ENCODE peak calls at places on chromosomes 5 and 9, in eight cellular contexts. L is esophagus squamous epithelium; T is OCI-LY7; W is tibial nerve; A is cardiac muscle cell; I is neural progenitor cell; M is CD8-positive, alpha-beta memory T cell; H is mesenchymal stem cell. J is an unnamed sample. For H3K9me3, the result is how much of the 10 kb centered on the place peaks cover.

GRCh38 chr9:7234144-7234543 is 476.4 kb downstream of the KDM4C start:
- DNase-seq in I (peak), W (no peak), T (peak), L (no peak), M (no peak), A (peak), H (peak), J (no peak)

GRCh38 chr9:2838356-2838983 is 5.4 kb downstream of the PUM3 start:
- DNase-seq in W (no peak), L (no peak), A (peak), T (no peak), H (peak), I (no peak), M (no peak), J (no peak)

GRCh38 chr9:111952559-111952958 is 55.9 kb downstream of the UGCG start:
- DNase-seq in L (no peak), H (peak), A (peak), M (no peak), I (no peak), T (no peak), W (no peak), J (no peak)

GRCh38 chr9:32378496-32378895 is 5.9 kb upstream of the ACO1 start:
- DNase-seq in L (no peak), H (peak), I (peak), M (peak), W (no peak), T (peak), A (peak), J (peak)

GRCh38 chr5:37103302-37103701 is 145.9 kb downstream of the CPLANE1 start:
- DNase-seq in W (no peak), A (no peak), M (no peak), L (no peak), H (no peak), I (no peak), T (no peak), J (no peak)

GRCh38 chr5:2895196-2895595 is 143.7 kb upstream of the IRX2 start:
- DNase-seq in A (no peak), W (no peak), I (no peak), T (no peak), H (no peak), M (no peak), L (no peak), J (no peak)

GRCh38 chr5:154517181-154517580 is 39.2 kb upstream of the HAND1 start:
- DNase-seq in I (no peak), W (no peak), L (no peak), M (no peak), T (no peak), H (no peak), A (no peak), J (no peak)

GRCh38 chr5:114305402-114306207 is 56.3 kb upstream of the KCNN2 start:
- DNase-seq in T (peak), A (peak), H (peak), W (no peak), I (peak), L (no peak), M (no peak), J (no peak)

GRCh38 chr5:159916841-159917761 is 819 bp downstream of the ADRA1B start:
- DNase-seq in A (no peak), M (no peak), H (no peak), T (no peak), W (no peak), I (peak), L (no peak), J (no peak)

GRCh38 chr5:97443740-97444139 is 260.7 kb upstream of the RIOK2 start:
- DNase-seq in M (no peak), A (no peak), I (no peak), L (no peak), H (no peak), W (no peak), T (no peak), J (no peak)

GRCh38 chr9:19231126-19232035 is 888 bp downstream of the DENND4C start:
- DNase-seq in M (no peak), H (peak), W (no peak), I (peak), A (no peak), L (no peak), T (peak), J (peak)

GRCh38 chr9:93126151-93126781 is 7.8 kb downstream of the NINJ1 start:
- DNase-seq in A (no peak), T (no peak), H (no peak), I (no peak), M (peak), L (no peak), W (peak), J (no peak)

GRCh38 chr5:128144491-128144890 is 60.9 kb downstream of the SLC12A2 start:
- DNase-seq in M (no peak), L (no peak), A (no peak), I (no peak), H (peak), W (no peak), T (no peak), J (no peak)

GRCh38 chr5:106940986-106941385 is 729.8 kb downstream of the EFNA5 start:
- DNase-seq in W (no peak), T (no peak), L (no peak), I (no peak), H (no peak), A (no peak), M (no peak), J (no peak)

GRCh38 chr5:66232701-66233100 is 88.6 kb downstream of the SREK1 start:
- DNase-seq in W (no peak), T (no peak), H (peak), L (no peak), M (no peak), I (no peak), A (no peak), J (no peak)

GRCh38 chr9:80873861-80874260 is 815.5 kb downstream of the TLE1 start:
- DNase-seq in M (no peak), W (no peak), T (no peak), I (no peak), A (peak), L (no peak), H (peak), J (no peak)

GRCh38 chr5:61805101-61805500 is 473.0 kb downstream of the ZSWIM6 start:
- DNase-seq in T (no peak), I (no peak), M (no peak), H (peak), L (no peak), A (peak), W (no peak), J (no peak)

GRCh38 chr5:6461793-6462650 is 13.4 kb downstream of the UBE2QL1 start:
- DNase-seq in W (no peak), T (no peak), I (no peak), H (no peak), L (no peak), A (no peak), M (no peak), J (no peak)

GRCh38 chr5:55226027-55226933 is 835 bp downstream of the MCIDAS start:
- DNase-seq in A (peak), M (peak), T (peak), H (peak), I (peak), L (no peak), W (no peak), J (no peak)

GRCh38 chr9:86351897-86352296 is 2.3 kb downstream of the TUT7 start:
- DNase-seq in T (no peak), W (no peak), I (no peak), M (no peak), H (no peak), A (no peak), L (no peak), J (no peak)

GRCh38 chr9:105176194-105176593 is 68.3 kb upstream of the SLC44A1 start:
- DNase-seq in I (no peak), L (no peak), H (no peak), M (no peak), W (no peak), T (no peak), A (no peak), J (no peak)

GRCh38 chr5:158995694-158996173 is 104.0 kb downstream of the EBF1 start:
- DNase-seq in A (no peak), T (no peak), M (no peak), L (no peak), W (no peak), H (no peak), I (no peak), J (no peak)

DNA sequence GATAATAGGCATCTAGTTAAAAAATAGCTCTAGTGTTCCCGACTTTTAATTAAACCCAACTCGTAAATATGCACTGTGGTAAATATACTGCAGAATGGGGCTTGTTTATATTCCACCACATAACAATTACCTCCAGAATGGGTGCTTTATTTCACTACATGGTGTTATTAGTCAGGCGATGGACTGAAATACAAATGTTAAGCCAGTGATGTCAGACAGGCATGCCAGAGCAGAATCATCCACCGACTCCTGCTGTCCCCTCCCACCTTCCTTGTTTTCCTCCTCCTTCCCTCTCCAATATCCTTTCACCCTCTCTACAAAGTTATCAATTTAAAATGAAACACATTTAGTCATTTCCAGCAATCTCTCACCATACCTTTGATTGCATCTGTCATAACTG is 287.0 kb downstream of the SPATA31D1 start:
- DNase-seq in M (no peak), A (no peak), I (no peak), L (no peak), T (no peak), W (no peak), H (no peak), J (no peak)
- H3K9me3 ChIP-seq in M (under half), A (under half), I (under half), L (under half), T (under half), W (under half), H (under half), J (under half)

DNA sequence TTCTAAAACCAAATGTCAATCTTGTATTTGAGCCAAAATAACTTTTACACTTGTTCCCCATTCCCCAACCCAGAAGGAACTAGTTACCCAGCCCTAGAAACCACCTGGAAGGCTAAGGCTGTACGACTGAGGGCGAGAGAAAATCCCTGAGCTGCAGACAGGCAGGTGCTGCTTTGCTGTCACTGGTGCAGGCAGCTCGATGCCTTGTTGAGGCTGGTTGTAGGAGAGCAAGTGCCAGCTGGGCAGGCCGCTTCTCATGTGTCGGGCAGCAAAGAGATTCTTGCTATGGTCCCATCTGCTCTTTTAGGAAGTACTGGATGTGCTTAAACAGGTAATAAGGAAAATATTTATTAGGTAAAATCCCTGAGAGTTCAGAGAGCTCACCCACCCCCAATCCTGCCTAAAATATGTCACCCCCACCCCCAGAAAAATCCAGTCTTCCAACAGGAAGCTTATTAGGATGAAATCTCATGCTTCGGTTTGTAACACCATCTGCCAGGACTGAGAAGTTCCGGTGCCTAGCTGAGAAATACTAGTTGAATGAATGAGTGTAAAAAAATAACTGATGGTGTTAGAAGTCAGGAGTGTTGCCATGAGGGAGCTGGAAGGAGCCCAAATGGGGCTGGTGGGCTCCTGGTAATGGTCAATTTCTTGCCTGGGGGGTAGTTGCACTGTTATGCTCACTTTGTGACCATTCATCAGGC is 91.1 kb upstream of the DMRT1 start:
- DNase-seq in W (no peak), M (no peak), H (no peak), L (no peak), I (no peak), A (no peak), T (peak), J (no peak)
- H3K9me3 ChIP-seq in W (under half), M (under half), H (under half), L (under half), I (under half), A (under half), T (under half), J (under half)

GRCh38 chr5:59330680-59331079 is 562.8 kb downstream of the PDE4D start:
- DNase-seq in H (no peak), M (no peak), T (no peak), L (no peak), A (no peak), I (no peak), W (no peak), J (no peak)
- H3K9me3 ChIP-seq in H (under half), M (under half), T (under half), L (under half), A (under half), I (under half), W (under half), J (under half)

DNA sequence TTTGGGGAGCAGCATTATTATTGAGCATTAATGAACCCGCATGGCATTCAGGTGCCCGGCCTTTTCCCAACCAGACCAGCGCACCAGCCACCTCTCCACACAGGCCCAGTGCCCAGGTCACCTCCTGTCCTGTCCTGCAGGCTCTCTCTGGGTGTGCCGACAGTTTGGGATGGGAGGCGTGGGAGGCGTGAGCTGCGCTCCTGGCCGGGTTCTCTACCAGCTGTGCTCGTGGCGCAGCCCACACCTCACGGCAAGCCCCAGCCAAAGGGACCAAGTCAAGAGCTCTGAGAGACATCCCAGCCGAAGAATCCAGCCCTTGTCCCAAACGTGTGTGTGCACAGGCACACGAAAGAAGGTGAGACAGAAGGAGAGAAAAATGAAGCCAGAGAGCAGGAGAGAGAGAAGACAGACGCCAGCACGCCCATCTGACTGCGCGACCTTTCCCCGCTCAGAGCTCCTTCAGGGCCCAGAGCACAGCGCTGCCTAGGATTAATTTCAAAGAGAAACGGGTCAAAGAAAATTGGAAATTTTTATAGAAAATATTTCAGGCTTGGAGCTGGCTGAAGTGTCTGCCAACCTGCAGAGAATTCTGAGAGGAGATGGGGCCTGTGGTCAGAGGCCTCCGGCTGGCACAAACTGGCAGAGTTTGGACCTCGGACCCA is 81.7 kb downstream of the ADAMTS2 start:
- DNase-seq in L (no peak), M (no peak), H (no peak), A (no peak), I (no peak), T (no peak), W (no peak), J (no peak)
- H3K9me3 ChIP-seq in L (under half), M (under half), H (under half), A (under half), I (under half), T (under half), W (under half), J (under half)

DNA sequence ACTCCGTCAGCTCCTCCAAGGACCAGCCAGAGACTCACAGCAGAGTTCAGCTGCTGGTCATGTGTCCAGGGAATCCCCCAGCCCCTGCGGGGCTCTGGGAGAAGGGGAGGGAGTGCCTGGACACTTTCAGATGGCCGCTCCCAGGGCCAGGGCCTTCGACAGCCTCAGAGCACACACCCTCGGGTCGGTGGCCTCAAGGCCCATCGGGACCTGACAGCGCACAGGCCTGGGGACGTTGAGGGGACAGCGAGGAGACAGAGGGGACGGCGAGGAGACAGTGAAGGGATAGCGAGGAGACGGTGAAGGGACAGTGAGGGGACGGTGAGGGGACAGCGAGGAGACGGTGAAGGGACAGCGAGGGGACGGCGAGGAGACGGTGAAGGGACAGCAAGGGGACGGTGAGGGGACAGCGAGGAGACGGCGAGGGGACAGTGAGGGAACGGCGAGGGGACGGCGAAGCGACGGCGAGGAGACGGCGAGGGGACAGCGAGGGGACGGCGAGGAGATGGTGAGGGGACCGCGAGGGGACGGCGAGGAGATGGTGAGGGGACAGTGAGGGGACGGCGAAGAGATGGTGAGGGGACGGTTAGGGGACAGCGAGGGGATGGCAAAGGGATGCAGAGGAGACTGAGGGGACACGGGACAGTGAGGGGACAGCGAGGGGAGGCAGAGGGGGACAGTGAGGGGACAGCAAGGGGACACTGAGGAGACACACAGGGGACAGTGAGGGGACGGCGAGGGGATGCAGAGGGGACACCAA is 47.3 kb downstream of the SLC12A7 start:
- DNase-seq in M (no peak), H (no peak), A (no peak), W (no peak), T (no peak), I (no peak), L (no peak), J (no peak)
- H3K9me3 ChIP-seq in M (under half), H (under half), A (under half), W (under half), T (under half), I (under half), L (under half), J (under half)

GRCh38 chr5:177592905-177593304 is 902 bp downstream of the TMED9 start:
- DNase-seq in A (no peak), T (no peak), W (no peak), L (no peak), M (no peak), I (no peak), H (no peak), J (no peak)

GRCh38 chr5:177593511-177593910 is 1.5 kb downstream of the TMED9 start:
- DNase-seq in L (no peak), I (no peak), T (no peak), M (no peak), H (no peak), A (no peak), W (no peak), J (no peak)

GRCh38 chr5:177595026-177595585 is 3.1 kb downstream of the TMED9 start:
- DNase-seq in T (no peak), M (no peak), A (no peak), I (no peak), L (no peak), W (no peak), H (no peak), J (no peak)

GRCh38 chr5:177592010-177592834 is at the start of gene TMED9:
- DNase-seq in A (peak), H (peak), W (peak), L (peak), I (peak), T (peak), M (peak), J (peak)

GRCh38 chr5:177594071-177594470 is 2.1 kb downstream of the TMED9 start:
- DNase-seq in H (no peak), T (no peak), I (no peak), L (no peak), M (no peak), A (no peak), W (no peak), J (no peak)
- H3K9me3 ChIP-seq in H (under half), T (under half), I (under half), L (under half), M (under half), A (under half), W (under half), J (under half)

GRCh38 chr5:141430332-141431113 is at the start of gene PCDHGA12:
- DNase-seq in L (no peak), T (peak), A (peak), W (no peak), H (no peak), M (no peak), I (no peak), J (no peak)
- H3K9me3 ChIP-seq in L (half or more), T (under half), A (under half), W (under half), H (under half), M (under half), I (under half), J (under half)

GRCh38 chr9:27679338-27679737 is 106.1 kb upstream of the C9orf72 start:
- DNase-seq in L (no peak), A (no peak), W (no peak), T (no peak), I (peak), H (no peak), M (no peak), J (no peak)
- H3K9me3 ChIP-seq in L (under half), A (under half), W (under half), T (under half), I (under half), H (under half), M (under half), J (under half)

DNA sequence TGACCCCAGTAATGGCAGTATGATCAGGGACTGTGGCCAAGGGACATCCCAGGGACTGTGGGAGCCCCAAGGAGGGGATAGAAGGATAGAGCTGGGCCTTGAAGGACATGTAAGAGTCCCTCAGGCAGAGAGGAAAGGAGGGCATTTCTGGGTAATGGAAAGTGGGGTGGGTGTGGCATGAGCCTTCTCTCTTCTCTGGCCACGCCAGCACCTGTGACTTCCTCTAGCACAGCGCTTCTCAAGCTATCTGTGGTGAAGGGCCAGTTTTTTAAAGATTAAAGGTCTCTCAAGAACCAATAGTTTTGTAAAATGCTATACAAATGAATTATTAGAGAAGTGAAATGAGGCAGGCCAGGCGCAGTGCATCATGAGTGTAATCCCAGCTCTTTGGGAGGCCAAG is 14.2 kb downstream of the OLFML2A start:
- DNase-seq in A (no peak), H (no peak), W (no peak), M (no peak), L (no peak), T (peak), I (no peak), J (no peak)
- H3K9me3 ChIP-seq in A (under half), H (under half), W (under half), M (under half), L (under half), T (under half), I (under half), J (under half)

J was measured in T-helper 17 cell.